ENCODE peak calls at places on chromosomes 1 and 21, in ten cellular contexts. H, R, I, U, L, S, Z, F, C and Q are unnamed samples.

GRCh38 chr1:112674986-112675727 is 698 bp downstream of the MOV10 start:
- DNase-seq in H (peak), R (no peak), I (peak), U (no peak), L (no peak), S (peak), Z (peak), F (peak), C (peak), Q (peak)

GRCh38 chr1:163824006-163824405 is 502.3 kb downstream of the NUF2 start:
- DNase-seq in H (no peak), R (no peak), I (no peak), U (no peak), L (no peak), S (no peak), Z (no peak), F (no peak), C (no peak), Q (peak)

GRCh38 chr1:239898067-239898730 is 193.5 kb upstream of the FMN2 start:
- DNase-seq in H (peak), R (peak), I (peak), U (no peak), L (peak), S (peak), Z (peak), F (peak), C (peak), Q (peak)

GRCh38 chr1:28631713-28632112 is 11.2 kb downstream of the TAF12 start:
- DNase-seq in H (no peak), R (no peak), I (no peak), U (no peak), L (no peak), S (no peak), Z (no peak), F (no peak), C (no peak), Q (no peak)

GRCh38 chr21:16928439-16928838 is 584.4 kb upstream of the CXADR start:
- DNase-seq in H (no peak), R (no peak), I (no peak), U (no peak), L (no peak), S (no peak), Z (no peak), F (no peak), C (no peak), Q (no peak)

GRCh38 chr1:153933420-153933819 is 10.6 kb upstream of the GATAD2B start:
- DNase-seq in H (no peak), R (no peak), I (no peak), U (no peak), L (no peak), S (no peak), Z (no peak), F (no peak), C (no peak), Q (no peak)

GRCh38 chr1:246647113-246647512 is 77.1 kb upstream of the SCCPDH start:
- DNase-seq in H (peak), R (no peak), I (no peak), U (no peak), L (no peak), S (peak), Z (peak), F (no peak), C (no peak), Q (no peak)

GRCh38 chr1:53544731-53545515 is 85.7 kb downstream of the DMRTB1 start:
- DNase-seq in H (no peak), R (no peak), I (no peak), U (no peak), L (no peak), S (no peak), Z (no peak), F (no peak), C (no peak), Q (no peak)

GRCh38 chr1:58764294-58764978 is 19.4 kb downstream of the JUN start:
- DNase-seq in H (no peak), R (no peak), I (no peak), U (no peak), L (no peak), S (no peak), Z (no peak), F (no peak), C (no peak), Q (peak)

GRCh38 chr1:109181807-109182163 is 31.9 kb upstream of the SARS1 start:
- DNase-seq in H (no peak), R (no peak), I (no peak), U (no peak), L (no peak), S (no peak), Z (no peak), F (no peak), C (no peak), Q (no peak)

GRCh38 chr1:209619696-209620483 is 32.3 kb downstream of the LAMB3 start:
- DNase-seq in H (no peak), R (no peak), I (no peak), U (no peak), L (no peak), S (no peak), Z (no peak), F (no peak), C (no peak), Q (no peak)